ENCODE peak calls at places on chromosomes 16 and 17, in four cellular contexts. Z is right atrium auricular region, M is stomach, J is endothelial cell of umbilical vein. S is an unnamed sample.
A peak's percentile ranks its signal among the peaks of the same experiment; 100 is the strongest.

GRCh38 chr16:21268236-21268635 is 9.9 kb downstream of the CRYM start:
- DNase-seq in Z (no peak), M (no peak), J (no peak), S (no peak)

GRCh38 chr17:29549169-29549935 is 17.5 kb downstream of the ABHD15 start:
- DNase-seq in J (no peak), M (no peak), Z (no peak), S (peak; percentile 21)

GRCh38 chr16:80743273-80743672 is 61.1 kb downstream of the CDYL2 start:
- DNase-seq in J (no peak), M (no peak), Z (no peak), S (no peak)

GRCh38 chr17:10652984-10653680 is 4.0 kb downstream of the MYH3 start:
- DNase-seq in Z (no peak), J (no peak), M (no peak), S (no peak)

GRCh38 chr17:40399185-40399584 is 18.5 kb downstream of the TOP2A start:
- DNase-seq in J (no peak), M (no peak), Z (no peak), S (no peak)

GRCh38 chr17:38339891-38340290 is 3.9 kb downstream of the GPR179 start:
- DNase-seq in M (no peak), Z (no peak), J (no peak), S (no peak)

GRCh38 chr16:79607587-79607986 is 7.0 kb upstream of the MAF start:
- DNase-seq in J (no peak), M (no peak), Z (peak; percentile 59), S (no peak)

GRCh38 chr17:6623941-6624340 is 16.6 kb downstream of the KIAA0753 start:
- DNase-seq in Z (no peak), J (no peak), M (no peak), S (no peak)

GRCh38 chr17:9512323-9513168 is 63.1 kb downstream of the STX8 start:
- DNase-seq in J (peak; percentile 56), Z (no peak), M (no peak), S (no peak)

GRCh38 chr16:22052985-22053384 is 39.4 kb upstream of the VWA3A start:
- DNase-seq in Z (no peak), J (no peak), M (no peak), S (no peak)

GRCh38 chr16:21064203-21064602 is 86.4 kb downstream of the DNAH3 start:
- DNase-seq in Z (no peak), J (no peak), M (no peak), S (no peak)

GRCh38 chr16:87033541-87034300 is 283.5 kb downstream of the C16orf95 start:
- DNase-seq in M (no peak), J (no peak), Z (no peak), S (no peak)

GRCh38 chr16:70605284-70605659 is 41.1 kb upstream of the IL34 start:
- DNase-seq in M (no peak), Z (no peak), J (no peak), S (no peak)

GRCh38 chr17:9645858-9646555 is 690 bp downstream of the USP43 start:
- DNase-seq in Z (no peak), J (no peak), M (peak; percentile 79), S (peak; percentile 92)

GRCh38 chr17:45848868-45849535 is 4.3 kb downstream of the SPPL2C start:
- DNase-seq in M (no peak), Z (no peak), J (no peak), S (no peak)

GRCh38 chr17:81094744-81095607 is 60.0 kb downstream of the BAIAP2 start:
- DNase-seq in J (peak; percentile 78), M (peak; percentile 54), Z (peak; percentile 82), S (peak; percentile 97)

GRCh38 chr16:83365166-83365565 is 442.6 kb upstream of the HSBP1 start:
- DNase-seq in M (no peak), J (peak; percentile 86), Z (no peak), S (no peak)

GRCh38 chr17:45302649-45303173 is 14.1 kb downstream of the MAP3K14 start:
- DNase-seq in Z (no peak), J (no peak), M (no peak), S (no peak)

GRCh38 chr17:1773755-1774181 is 11.9 kb downstream of the SERPINF1 start:
- DNase-seq in J (no peak), Z (no peak), M (no peak), S (no peak)

GRCh38 chr17:512311-512710 is 159.7 kb upstream of the RPH3AL start:
- DNase-seq in J (no peak), Z (no peak), M (no peak), S (no peak)

DNA sequence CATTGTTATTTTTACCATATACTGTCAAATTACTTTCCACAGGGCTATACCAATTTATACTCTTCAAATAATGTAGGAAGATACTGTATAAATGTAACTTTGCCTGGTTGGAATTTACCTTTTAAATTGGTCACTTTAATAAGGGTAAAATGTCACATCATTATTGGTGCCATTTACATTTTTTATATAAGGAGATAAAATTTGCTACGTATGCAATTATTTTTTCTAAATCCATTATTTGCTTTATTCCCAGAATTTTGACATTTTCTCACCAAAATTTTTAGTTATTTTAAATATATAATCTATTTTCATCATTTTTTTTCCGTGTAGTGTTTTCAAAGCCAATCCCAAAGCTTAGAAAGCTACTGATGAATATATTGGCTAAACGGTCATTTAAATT is 664.7 kb downstream of the KCNJ2 start:
- DNase-seq in M (no peak), J (no peak), Z (no peak), S (no peak)
- H3K27ac ChIP-seq in M (no peak overlapping the region), J (no peak overlapping the region), Z (no peak overlapping the region), S (no peak overlapping the region)

GRCh38 chr17:15261818-15262290 is 3.3 kb downstream of the PMP22 start:
- DNase-seq in Z (no peak), M (no peak), J (peak; percentile 48), S (peak; percentile 80)

GRCh38 chr17:15263206-15263579 is 1.9 kb downstream of the PMP22 start:
- DNase-seq in M (peak; percentile 54), J (peak; percentile 62), Z (peak; percentile 96), S (no peak)

GRCh38 chr17:15260376-15261062 is 4.6 kb downstream of the PMP22 start:
- DNase-seq in M (peak; percentile 84), Z (peak; percentile 91), J (peak; percentile 89), S (peak; percentile 98)

GRCh38 chr17:15262291-15263205 is 2.6 kb downstream of the PMP22 start:
- DNase-seq in Z (peak; percentile 93), J (peak; percentile 63), M (peak; percentile 63), S (peak; percentile 87)

DNA sequence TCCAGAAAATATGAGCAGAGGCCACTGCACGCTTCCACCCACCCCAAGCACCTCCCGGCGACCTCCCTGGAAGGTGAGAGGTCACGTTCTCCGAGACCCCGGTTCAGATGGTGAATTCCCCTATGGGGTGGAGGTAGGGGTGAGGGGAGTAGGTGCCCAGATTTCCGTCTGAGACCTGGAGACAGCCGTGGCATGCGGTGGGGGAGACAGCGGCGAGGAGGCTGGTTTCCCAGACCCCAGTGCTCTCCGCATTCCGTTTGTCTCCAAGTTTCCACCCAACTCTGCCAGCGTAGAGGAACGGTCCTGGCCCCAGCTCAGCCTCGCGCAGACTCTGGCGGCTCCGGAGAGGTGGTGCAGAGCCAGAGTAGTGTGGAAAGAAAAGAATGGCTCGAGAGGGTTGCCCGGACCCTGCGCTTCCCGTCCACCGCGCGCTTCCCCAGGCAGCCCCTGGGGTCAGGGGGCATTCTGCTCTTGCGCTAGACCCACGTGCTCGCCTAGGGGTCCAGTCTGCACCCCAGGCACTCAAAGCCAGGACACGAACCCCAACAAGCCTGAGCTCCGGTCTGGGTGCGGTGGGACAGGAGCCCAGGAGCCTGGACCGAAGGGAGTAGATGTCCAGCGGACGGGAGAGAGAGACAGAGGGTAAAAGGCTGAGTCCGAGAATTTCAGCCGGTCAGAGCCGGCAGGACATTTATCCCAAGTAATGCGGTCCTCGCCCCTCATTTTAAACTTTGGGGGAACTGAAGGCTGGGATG is 3.9 kb downstream of the PMP22 start:
- DNase-seq in J (peak; percentile 70), Z (no peak), M (peak; percentile 36), S (peak; percentile 93)
- H3K4me3 ChIP-seq in J (peak overlapping the region; percentile 82), Z (peak overlapping the region; percentile 69), M (peak overlapping the region; percentile 60), S (peak overlapping the region; percentile 88)

GRCh38 chr17:78693346-78694083 is 88.6 kb downstream of the CYTH1 start:
- DNase-seq in J (no peak), M (no peak), Z (no peak), S (peak; percentile 11)

GRCh38 chr17:78697122-78697845 is 84.8 kb downstream of the CYTH1 start:
- DNase-seq in Z (no peak), M (no peak), J (no peak), S (peak; percentile 36)

GRCh38 chr17:78694805-78695531 is 87.1 kb downstream of the CYTH1 start:
- DNase-seq in Z (no peak), M (no peak), J (no peak), S (peak; percentile 33)

GRCh38 chr17:78697846-78698343 is 84.2 kb downstream of the CYTH1 start:
- DNase-seq in J (no peak), M (no peak), Z (no peak), S (peak; percentile 29)

DNA sequence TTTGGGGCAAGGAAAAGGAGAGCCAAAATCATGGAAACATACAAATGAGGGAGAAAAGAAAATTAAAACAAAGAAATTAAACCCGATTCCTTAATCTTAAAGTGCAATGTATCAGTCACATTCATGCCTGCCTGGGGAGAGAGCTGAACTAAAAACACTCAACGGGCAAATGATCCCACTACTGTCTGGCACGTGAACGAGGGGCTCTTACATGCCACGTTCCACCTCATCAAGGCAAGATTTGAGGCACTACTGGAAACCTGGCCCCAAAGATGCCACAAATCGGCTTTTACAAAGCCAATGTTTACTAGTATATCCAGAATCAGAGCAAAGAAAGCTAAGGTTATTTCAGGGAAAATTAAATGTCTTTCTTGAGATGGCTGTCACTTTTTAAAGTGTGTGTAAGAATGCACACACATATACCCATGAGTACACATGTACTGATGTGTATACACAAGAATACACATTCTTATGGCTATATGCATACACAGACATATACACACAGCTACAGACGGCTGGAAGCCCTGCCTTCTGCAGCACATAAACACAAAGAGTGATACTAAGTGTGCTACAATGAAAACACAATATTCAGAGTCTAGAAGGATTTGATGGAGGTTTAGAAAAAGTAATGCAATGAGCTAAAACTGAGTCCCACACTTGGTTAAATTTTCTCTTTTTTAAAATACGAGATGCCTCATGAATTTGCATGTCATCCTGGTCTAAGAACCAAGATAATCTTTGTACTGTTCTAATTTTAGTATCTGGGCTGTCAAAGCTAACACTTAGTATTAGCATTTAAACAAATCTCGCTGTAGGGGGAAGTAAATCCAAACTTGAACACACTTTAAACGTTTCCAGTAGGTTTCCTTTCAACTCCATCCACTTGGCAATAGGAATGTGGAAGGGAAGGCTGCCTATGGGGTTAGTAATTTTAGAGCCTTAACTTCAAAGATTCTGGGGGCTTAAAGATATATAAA is 85.8 kb downstream of the CYTH1 start:
- DNase-seq in M (no peak), Z (no peak), J (no peak), S (peak; percentile 14)
- H3K4me1 ChIP-seq in M (no peaks in the 10 kb centered on the region), Z (peaks cover 16% of the 10 kb centered on the region), J (no peaks in the 10 kb centered on the region), S (no peaks in the 10 kb centered on the region)

GRCh38 chr17:50464121-50464520 is 4.6 kb downstream of the CHAD start:
- DNase-seq in J (no peak), M (no peak), Z (no peak), S (no peak)

GRCh38 chr17:50465635-50466034 is 3.0 kb downstream of the CHAD start:
- DNase-seq in J (no peak), M (no peak), Z (no peak), S (no peak)

GRCh38 chr17:50466371-50467113 is 2.1 kb downstream of the CHAD start:
- DNase-seq in J (no peak), Z (no peak), M (peak; percentile 84), S (no peak)

GRCh38 chr17:50464736-50465135 is 3.9 kb downstream of the CHAD start:
- DNase-seq in M (no peak), J (no peak), Z (no peak), S (no peak)

DNA sequence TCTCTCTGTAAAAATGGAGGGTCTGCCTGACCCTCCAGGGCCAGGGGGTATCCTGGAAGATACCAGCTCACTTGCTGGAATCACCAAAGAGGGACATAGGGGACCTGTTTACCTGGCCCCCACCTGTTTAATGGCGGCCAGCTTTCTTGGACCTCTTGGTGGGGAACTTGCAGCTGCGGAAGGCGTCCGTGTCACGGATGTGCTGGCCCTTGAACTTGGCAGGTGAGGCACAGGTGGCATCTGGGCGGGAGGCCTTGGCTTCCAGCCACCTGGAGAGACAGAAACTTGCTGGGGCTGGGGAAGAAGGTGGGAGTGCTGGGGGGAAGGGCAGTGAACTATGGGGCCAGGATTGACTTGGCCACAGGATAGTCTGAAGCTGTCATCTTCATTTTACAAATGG is 3.5 kb downstream of the CHAD start:
- DNase-seq in J (no peak), Z (no peak), M (no peak), S (no peak)
- H3K27ac ChIP-seq in J (no peak overlapping the region), Z (no peak overlapping the region), M (no peak overlapping the region), S (no peak overlapping the region)

S was measured in endodermal cell.